ENCODE peak calls at places on chromosomes 4 and X, in nine cellular contexts. I, A, C, J, Z, T, X, P and S are unnamed samples.

GRCh38 chrX:51361251-51361650 is 28.6 kb downstream of the NUDT10 start:
- DNase-seq in I (no peak), A (no peak), C (no peak), J (no peak), Z (no peak), T (no peak), X (no peak), P (no peak), S (no peak)

GRCh38 chr4:74158561-74159396 is 861 bp downstream of the MTHFD2L start:
- DNase-seq in I (peak), A (peak), C (no peak), J (no peak), Z (peak), T (no peak), X (no peak), P (no peak), S (no peak)

GRCh38 chr4:47705326-47705981 is 132.4 kb downstream of the CORIN start:
- DNase-seq in I (peak), A (peak), C (no peak), J (no peak), Z (no peak), T (no peak), X (no peak), P (no peak), S (peak)

GRCh38 chr4:158280856-158281255 is 70.6 kb downstream of the TMEM144 start:
- DNase-seq in I (peak), A (no peak), C (no peak), J (no peak), Z (no peak), T (no peak), X (no peak), P (no peak), S (no peak)

GRCh38 chr4:183332447-183332846 is 10.2 kb upstream of the CLDN24 start:
- DNase-seq in I (no peak), A (no peak), C (no peak), J (no peak), Z (no peak), T (peak), X (no peak), P (no peak), S (no peak)

GRCh38 chrX:47196098-47196497 is 2.5 kb downstream of the UBA1 start:
- DNase-seq in I (no peak), A (no peak), C (no peak), J (no peak), Z (no peak), T (no peak), X (no peak), P (no peak), S (no peak)

GRCh38 chrX:14899607-14900006 is 26.4 kb downstream of the MOSPD2 start:
- DNase-seq in I (peak), A (peak), C (no peak), J (no peak), Z (peak), T (no peak), X (no peak), P (no peak), S (no peak)

GRCh38 chr4:115331241-115331640 is 217.8 kb upstream of the NDST4 start:
- DNase-seq in I (no peak), A (no peak), C (no peak), J (no peak), Z (no peak), T (no peak), X (no peak), P (no peak), S (no peak)

GRCh38 chr4:100790838-100791615 is 273.2 kb upstream of the EMCN start:
- DNase-seq in I (no peak), A (no peak), C (no peak), J (no peak), Z (no peak), T (no peak), X (no peak), P (no peak), S (no peak)

GRCh38 chrX:107629533-107629909 is 1.2 kb downstream of the PRPS1 start:
- DNase-seq in I (peak), A (peak), C (no peak), J (no peak), Z (peak), T (no peak), X (no peak), P (no peak), S (no peak)
- TF ChIP-seq CTCF in I (peak), A (no peak), C (peak), J (peak), Z (peak), T (no peak), X (no peak), P (no peak), S (peak)

DNA sequence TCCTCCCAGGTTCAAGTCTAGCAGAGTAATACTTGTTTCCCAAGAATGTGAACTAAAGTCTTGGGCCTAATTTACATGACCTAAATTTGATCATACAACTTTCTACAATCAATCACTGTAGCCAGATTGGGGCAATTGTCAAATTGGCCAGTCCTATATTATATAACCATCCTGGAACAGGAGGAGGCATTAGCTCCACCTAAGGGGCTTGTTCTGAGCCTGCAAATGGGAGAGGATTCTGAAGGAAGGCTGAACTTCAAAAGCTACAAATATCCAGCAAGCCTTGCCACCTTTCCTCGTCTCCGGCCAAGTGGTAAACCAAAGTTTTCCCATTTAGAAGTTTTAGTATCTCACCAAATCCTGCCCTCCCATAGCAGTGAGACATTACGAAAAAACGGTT is 1289.6 kb upstream of the TENM3 start:
- DNase-seq in I (peak), A (no peak), C (no peak), J (no peak), Z (no peak), T (no peak), X (no peak), P (peak), S (no peak)
- TF ChIP-seq CTCF in I (peak), A (peak), C (no peak), J (peak), Z (peak), T (no peak), X (no peak), P (peak), S (no peak)

DNA sequence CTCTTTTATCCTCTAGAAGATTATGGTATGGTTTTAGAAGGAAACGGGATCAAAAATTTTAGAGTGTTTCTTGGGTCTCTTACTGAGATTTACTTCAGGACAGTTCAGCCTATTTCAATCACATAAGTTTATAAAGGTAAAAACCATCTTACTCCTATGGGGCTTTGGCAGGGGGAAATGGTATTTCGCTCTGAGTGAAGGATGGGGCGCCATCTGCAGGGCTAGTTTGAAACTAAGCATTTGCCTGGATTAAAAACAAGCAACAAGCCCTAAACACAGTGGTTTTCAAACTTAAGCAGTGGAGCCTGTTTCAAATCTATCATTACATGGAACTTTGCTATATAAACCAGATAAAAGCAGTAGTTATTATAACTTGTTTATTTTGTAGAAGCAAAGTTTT is 361.5 kb upstream of the FMR1 start:
- DNase-seq in I (no peak), A (peak), C (no peak), J (no peak), Z (no peak), T (no peak), X (no peak), P (peak), S (no peak)
- TF ChIP-seq CTCF in I (no peak), A (peak), C (peak), J (no peak), Z (no peak), T (peak), X (no peak), P (peak), S (no peak)

DNA sequence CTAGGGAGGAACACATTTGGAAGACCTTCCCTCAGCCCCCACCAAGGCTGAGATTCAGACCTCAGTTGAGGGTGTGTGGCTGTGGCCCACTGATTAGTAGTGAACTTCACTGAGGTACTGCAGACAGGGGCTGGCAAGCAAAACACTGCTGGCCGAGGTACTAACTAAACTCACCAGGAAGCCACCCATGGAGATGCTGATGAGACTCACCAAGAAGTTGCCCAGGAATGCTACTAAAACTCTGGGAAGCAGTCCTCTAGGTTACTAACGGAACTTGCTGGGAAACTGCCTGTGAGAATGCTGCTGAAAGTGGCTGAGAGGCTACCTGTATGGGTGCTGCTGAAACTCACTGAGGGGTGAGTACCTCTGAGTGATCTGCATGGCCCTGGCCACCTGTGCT is 372.4 kb upstream of the RPS6KA3 start:
- DNase-seq in I (no peak), A (no peak), C (no peak), J (no peak), Z (no peak), T (no peak), X (no peak), P (no peak), S (no peak)
- TF ChIP-seq CTCF in I (no peak), A (no peak), C (no peak), J (no peak), Z (no peak), T (no peak), X (no peak), P (no peak), S (no peak)

GRCh38 chr4:53558061-53558801 is 33.1 kb downstream of the LNX1 start:
- DNase-seq in I (peak), A (no peak), C (no peak), J (no peak), Z (peak), T (no peak), X (no peak), P (no peak), S (no peak)
- TF ChIP-seq CTCF in I (no peak), A (no peak), C (no peak), J (no peak), Z (no peak), T (no peak), X (no peak), P (no peak), S (no peak)

GRCh38 chr4:813900-814299 is 12.0 kb downstream of the CPLX1 start:
- DNase-seq in I (no peak), A (peak), C (no peak), J (no peak), Z (no peak), T (peak), X (no peak), P (no peak), S (no peak)
- TF ChIP-seq CTCF in I (no peak), A (peak), C (no peak), J (peak), Z (no peak), T (no peak), X (no peak), P (no peak), S (no peak)

DNA sequence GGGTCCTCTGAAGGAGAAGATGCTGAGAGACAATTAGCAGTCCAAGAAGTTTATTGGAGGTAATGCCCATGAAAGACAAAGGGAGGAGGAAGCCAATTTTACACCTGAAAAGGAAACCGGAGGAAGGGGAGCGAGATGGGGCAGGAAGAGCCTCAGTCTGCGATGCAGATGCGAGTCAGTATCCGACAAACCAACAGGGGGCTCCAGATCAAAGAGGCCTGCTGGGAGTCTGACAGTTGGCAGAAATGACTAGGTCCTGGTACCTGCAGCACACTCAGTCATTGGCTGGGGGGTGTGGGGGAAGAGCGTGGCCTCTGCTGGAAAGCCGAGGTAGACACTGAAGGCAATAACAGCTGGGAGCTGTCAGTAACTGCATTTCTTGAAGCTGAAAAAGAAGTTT is 231.1 kb upstream of the CENPE start:
- DNase-seq in I (no peak), A (peak), C (no peak), J (no peak), Z (no peak), T (no peak), X (no peak), P (peak), S (peak)
- TF ChIP-seq CTCF in I (peak), A (peak), C (no peak), J (no peak), Z (no peak), T (no peak), X (no peak), P (peak), S (no peak)

DNA sequence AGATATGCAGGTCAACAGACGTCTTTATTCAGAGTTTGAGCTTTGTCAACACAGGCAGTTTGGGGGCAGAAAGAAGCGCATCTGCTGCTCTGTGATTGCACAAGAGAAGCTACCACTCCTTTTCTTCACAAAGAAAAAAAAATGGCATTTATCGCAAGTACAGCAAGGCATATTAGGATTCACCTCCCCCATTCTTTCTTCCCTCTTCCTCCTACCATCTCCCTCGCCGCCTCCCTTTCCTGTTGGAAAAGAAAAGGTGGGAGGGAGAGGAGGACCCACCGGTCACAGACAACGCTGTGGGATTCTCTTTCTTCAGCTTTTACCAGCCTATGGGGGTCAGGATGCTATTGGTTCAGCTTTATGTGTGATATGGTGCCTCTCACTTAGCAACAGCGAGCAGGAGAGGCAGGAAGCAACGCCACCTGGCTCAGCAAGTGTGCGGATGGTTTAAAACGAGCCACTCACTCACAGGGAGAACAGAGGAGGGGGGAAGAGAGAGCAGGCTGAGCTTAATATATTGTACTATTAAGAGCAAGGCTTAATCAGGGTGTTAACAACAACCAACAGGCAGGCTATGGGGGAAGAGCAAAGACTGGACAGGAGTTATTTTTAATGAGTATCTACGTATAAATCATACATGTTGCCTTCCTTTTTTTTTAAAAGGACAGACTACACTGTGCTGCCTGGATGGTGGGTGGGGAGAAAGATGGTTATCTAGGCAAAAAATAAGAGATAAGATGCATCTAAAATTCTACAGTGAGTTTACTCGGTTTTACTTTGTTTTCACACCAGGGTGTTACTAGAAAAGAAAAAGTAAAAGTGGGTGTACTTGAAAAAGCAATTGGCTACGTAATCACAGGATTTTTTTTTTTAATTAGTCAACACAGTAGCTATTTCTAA is 104.7 kb downstream of the MAML3 start:
- DNase-seq in I (peak), A (peak), C (peak), J (no peak), Z (peak), T (peak), X (no peak), P (peak), S (no peak)
- TF ChIP-seq CTCF in I (no peak), A (no peak), C (peak), J (no peak), Z (peak), T (no peak), X (no peak), P (no peak), S (no peak)

GRCh38 chr4:62548765-62549164 is 1348.6 kb downstream of the ADGRL3 start:
- DNase-seq in I (no peak), A (no peak), C (no peak), J (no peak), Z (no peak), T (no peak), X (no peak), P (no peak), S (no peak)

GRCh38 chr4:62544428-62544827 is 1344.3 kb downstream of the ADGRL3 start:
- DNase-seq in I (no peak), A (no peak), C (no peak), J (no peak), Z (peak), T (no peak), X (no peak), P (no peak), S (no peak)

GRCh38 chr4:62549601-62550000 is 1349.5 kb downstream of the ADGRL3 start:
- DNase-seq in I (no peak), A (no peak), C (no peak), J (no peak), Z (no peak), T (no peak), X (no peak), P (no peak), S (no peak)

GRCh38 chr4:62550106-62550505 is 1350.0 kb downstream of the ADGRL3 start:
- DNase-seq in I (no peak), A (no peak), C (no peak), J (no peak), Z (no peak), T (no peak), X (no peak), P (no peak), S (no peak)

GRCh38 chr4:62548108-62548524 is 1348.0 kb downstream of the ADGRL3 start:
- DNase-seq in I (peak), A (peak), C (no peak), J (no peak), Z (no peak), T (no peak), X (no peak), P (no peak), S (no peak)
- TF ChIP-seq CTCF in I (no peak), A (no peak), C (no peak), J (no peak), Z (no peak), T (no peak), X (no peak), P (no peak), S (no peak)